ENCODE peak calls at places on chromosome 12, in nine cellular contexts. Z is lower leg skin; U is stimulated activated effector memory CD8-positive, alpha-beta T cell treated with anti-CD3 and anti-CD28 coated beads, Interleukin-12 subunit alpha, Interleukin-12 subunit beta, amount 100 ng/mL, for 72 hours; H is kidney tubule cell; Q is occipital lobe; R is activated naive CD8-positive, alpha-beta T cell treated with anti-CD3 and anti-CD28 coated beads for 36 hours; P is body of pancreas; N is effector memory CD8-positive, alpha-beta T cell; D is GM06990. A is an unnamed sample.

GRCh38 chr12:121668750-121669524 is 517 bp downstream of the MORN3 start:
- DNase-seq in Z (no peak), U (no peak), H (peak; percentile 11), Q (no peak), R (peak; percentile 46), P (peak; percentile 34), N (peak; percentile 38), D (no peak), A (no peak)

GRCh38 chr12:117022465-117022864 is 76.8 kb downstream of the TESC start:
- DNase-seq in Z (no peak), U (no peak), H (no peak), Q (no peak), R (no peak), P (no peak), N (no peak), D (no peak), A (no peak)

GRCh38 chr12:19909418-19909817 is 458.9 kb upstream of the PDE3A start:
- DNase-seq in Z (no peak), U (no peak), H (no peak), Q (no peak), R (no peak), P (no peak), N (no peak), D (no peak), A (no peak)

GRCh38 chr12:45034861-45035265 is 16.0 kb downstream of the DBX2 start:
- DNase-seq in Z (no peak), U (no peak), H (peak; percentile 23), Q (no peak), R (no peak), P (no peak), N (no peak), D (no peak), A (peak; percentile 47)

GRCh38 chr12:21751517-21751916 is 23.0 kb downstream of the KCNJ8 start:
- DNase-seq in Z (no peak), U (no peak), H (no peak), Q (no peak), R (no peak), P (peak; percentile 48), N (no peak), D (no peak), A (peak; percentile 39)

GRCh38 chr12:121132601-121133481 is at the start of gene P2RX7:
- DNase-seq in Z (peak; percentile 96), U (no peak), H (peak; percentile 91), Q (peak; percentile 92), R (peak; percentile 53), P (peak; percentile 82), N (peak; percentile 13), D (peak; percentile 58), A (peak; percentile 72)

GRCh38 chr12:103673891-103674375 is 86.9 kb downstream of the STAB2 start:
- DNase-seq in Z (no peak), U (no peak), H (no peak), Q (no peak), R (no peak), P (no peak), N (no peak), D (no peak), A (no peak)

GRCh38 chr12:47808049-47808448 is 11.7 kb downstream of the HDAC7 start:
- DNase-seq in Z (no peak), U (peak; percentile 63), H (peak; percentile 54), Q (no peak), R (peak; percentile 83), P (peak; percentile 43), N (peak; percentile 57), D (peak; percentile 69), A (no peak)

GRCh38 chr12:106252056-106252455 is 4.2 kb upstream of the CKAP4 start:
- DNase-seq in Z (no peak), U (no peak), H (no peak), Q (no peak), R (no peak), P (no peak), N (no peak), D (no peak), A (no peak)

GRCh38 chr12:105974738-105975137 is 164.0 kb downstream of the NUAK1 start:
- DNase-seq in Z (no peak), U (no peak), H (no peak), Q (no peak), R (no peak), P (no peak), N (no peak), D (no peak), A (no peak)

GRCh38 chr12:1907652-1908611 is 10.5 kb downstream of the CACNA2D4 start:
- DNase-seq in Z (peak; percentile 69), U (no peak), H (peak; percentile 7), Q (no peak), R (peak; percentile 43), P (no peak), N (no peak), D (no peak), A (no peak)

GRCh38 chr12:120376890-120377572 is 8.1 kb upstream of the MSI1 start:
- DNase-seq in Z (no peak), U (no peak), H (no peak), Q (no peak), R (no peak), P (peak; percentile 40), N (no peak), D (no peak), A (no peak)

GRCh38 chr12:114481200-114481535 is 75.2 kb upstream of the TBX5 start:
- DNase-seq in Z (no peak), U (no peak), H (no peak), Q (no peak), R (no peak), P (no peak), N (no peak), D (no peak), A (no peak)

GRCh38 chr12:93300611-93301021 is 77.1 kb upstream of the NUDT4 start:
- DNase-seq in Z (no peak), U (no peak), H (no peak), Q (no peak), R (no peak), P (no peak), N (no peak), D (no peak), A (no peak)

GRCh38 chr12:28767836-28768348 is 381.2 kb upstream of the FAR2 start:
- DNase-seq in Z (no peak), U (no peak), H (no peak), Q (no peak), R (no peak), P (no peak), N (no peak), D (no peak), A (no peak)

GRCh38 chr12:132909030-132909368 is 21.6 kb upstream of the CHFR start:
- DNase-seq in Z (no peak), U (no peak), H (no peak), Q (no peak), R (no peak), P (no peak), N (no peak), D (no peak), A (no peak)

GRCh38 chr12:127729381-127729780 is 537.6 kb upstream of the TMEM132C start:
- DNase-seq in Z (no peak), U (no peak), H (peak; percentile 9), Q (no peak), R (no peak), P (no peak), N (no peak), D (no peak), A (no peak)

GRCh38 chr12:109880938-109881337 is 597 bp upstream of the GLTP start:
- DNase-seq in Z (no peak), U (no peak), H (no peak), Q (no peak), R (no peak), P (no peak), N (no peak), D (no peak), A (no peak)

GRCh38 chr12:48671231-48671856 is 10.7 kb downstream of the KANSL2 start:
- DNase-seq in Z (no peak), U (no peak), H (no peak), Q (no peak), R (no peak), P (no peak), N (no peak), D (no peak), A (no peak)

GRCh38 chr12:14959916-14960315 is 1.5 kb downstream of the ARHGDIB start:
- DNase-seq in Z (no peak), U (no peak), H (no peak), Q (no peak), R (no peak), P (no peak), N (no peak), D (no peak), A (no peak)

GRCh38 chr12:109696485-109697269 is 16.9 kb upstream of the FAM222A start:
- DNase-seq in Z (no peak), U (no peak), H (no peak), Q (no peak), R (no peak), P (no peak), N (no peak), D (no peak), A (peak; percentile 50)

GRCh38 chr12:59084758-59085383 is 164.6 kb upstream of the LRIG3 start:
- DNase-seq in Z (no peak), U (no peak), H (no peak), Q (no peak), R (no peak), P (peak; percentile 7), N (no peak), D (no peak), A (no peak)

GRCh38 chr12:112837629-112838191 is 46.2 kb downstream of the RPH3A start:
- DNase-seq in Z (peak; percentile 3), U (no peak), H (peak; percentile 88), Q (no peak), R (no peak), P (no peak), N (no peak), D (no peak), A (peak; percentile 60)

GRCh38 chr12:124921200-124922008 is 7.0 kb upstream of the UBC start:
- DNase-seq in Z (no peak), U (no peak), H (peak; percentile 78), Q (no peak), R (peak; percentile 86), P (peak; percentile 72), N (peak; percentile 59), D (peak; percentile 85), A (no peak)

A was measured in renal cortical epithelial cell.